ENCODE peak calls at places on chromosomes 7 and 10, in four cellular contexts. T, K, P and C are unnamed samples.
A peak's percentile ranks its signal among the peaks of the same experiment; 100 is the strongest.

GRCh38 chr10:67385566-67385965 is 310.4 kb downstream of the CTNNA3 start:
- DNase-seq in P (no peak), T (no peak), K (no peak), C (no peak)

GRCh38 chr7:55191926-55192692 is 173.0 kb upstream of the LANCL2 start:
- DNase-seq in P (no peak), T (no peak), K (no peak), C (peak; percentile 61)

GRCh38 chr7:13181221-13181620 is 493.8 kb downstream of the ARL4A start:
- DNase-seq in T (no peak), K (no peak), P (no peak), C (no peak)

GRCh38 chr10:93465806-93466675 is 16.1 kb downstream of the MYOF start:
- DNase-seq in P (no peak), T (no peak), K (peak; percentile 84), C (peak; percentile 96)

GRCh38 chr10:72292223-72292691 is 18.5 kb downstream of the DDIT4 start:
- DNase-seq in T (no peak), P (no peak), K (no peak), C (no peak)

GRCh38 chr7:83550100-83550499 is 98.8 kb downstream of the SEMA3E start:
- DNase-seq in K (no peak), T (no peak), P (no peak), C (no peak)

GRCh38 chr7:94303736-94304135 is 91.0 kb upstream of the COL1A2 start:
- DNase-seq in K (no peak), T (no peak), P (no peak), C (peak; percentile 72)

GRCh38 chr7:111741811-111742240 is 179.5 kb upstream of the IMMP2L start:
- DNase-seq in K (peak; percentile 45), T (peak; percentile 64), P (no peak), C (peak; percentile 72)

GRCh38 chr10:119693262-119693957 is 32.4 kb upstream of the INPP5F start:
- DNase-seq in P (no peak), T (no peak), K (no peak), C (no peak)

GRCh38 chr10:132140167-132140925 is 46.4 kb upstream of the DPYSL4 start:
- DNase-seq in T (no peak), P (no peak), K (peak; percentile 12), C (peak; percentile 55)

GRCh38 chr10:71090801-71091200 is 121.6 kb upstream of the UNC5B start:
- DNase-seq in K (no peak), P (no peak), T (no peak), C (no peak)

GRCh38 chr10:97851341-97852001 is 1.8 kb downstream of the GOLGA7B start:
- DNase-seq in P (no peak), K (no peak), T (no peak), C (no peak)

GRCh38 chr10:15385552-15386455 is 14.7 kb upstream of the FAM171A1 start:
- DNase-seq in T (no peak), P (no peak), K (no peak), C (no peak)

GRCh38 chr10:61812920-61813319 is 88.6 kb upstream of the ARID5B start:
- DNase-seq in T (no peak), P (no peak), K (no peak), C (no peak)

GRCh38 chr7:1466524-1467271 is 7.4 kb upstream of the MICALL2 start:
- DNase-seq in K (peak; percentile 84), T (no peak), P (no peak), C (peak; percentile 91)

GRCh38 chr10:13788701-13789447 is 202.1 kb downstream of the PRPF18 start:
- DNase-seq in T (no peak), K (peak; percentile 78), P (no peak), C (peak; percentile 83)

GRCh38 chr7:23895666-23896096 is 185.7 kb downstream of the STK31 start:
- DNase-seq in T (no peak), K (no peak), P (no peak), C (no peak)

GRCh38 chr7:48118041-48118440 is 29.0 kb downstream of the UPP1 start:
- DNase-seq in P (no peak), T (no peak), K (no peak), C (no peak)

GRCh38 chr7:50436133-50436802 is 13.9 kb downstream of the FIGNL1 start:
- DNase-seq in P (no peak), T (no peak), K (no peak), C (no peak)

GRCh38 chr10:21849624-21850023 is 153.9 kb downstream of the DNAJC1 start:
- DNase-seq in T (no peak), K (no peak), P (no peak), C (no peak)

GRCh38 chr10:35194906-35195305 is 68.3 kb downstream of the CREM start:
- DNase-seq in K (no peak), P (no peak), T (peak; percentile 15), C (no peak)

GRCh38 chr7:91047636-91048035 is 216.6 kb upstream of the FZD1 start:
- DNase-seq in T (no peak), K (no peak), P (no peak), C (no peak)

GRCh38 chr10:86596266-86596665 is 58.1 kb upstream of the OPN4 start:
- DNase-seq in T (no peak), K (no peak), P (no peak), C (no peak)

GRCh38 chr10:76245951-76246495 is 814.6 kb downstream of the LRMDA start:
- DNase-seq in P (no peak), T (no peak), K (no peak), C (no peak)

GRCh38 chr7:23960361-23960760 is 250.3 kb downstream of the STK31 start:
- DNase-seq in T (no peak), K (no peak), P (no peak), C (no peak)

GRCh38 chr7:2242541-2243482 is 786 bp downstream of the NUDT1 start:
- DNase-seq in T (peak; percentile 44), P (no peak), K (no peak), C (no peak)

GRCh38 chr10:5071411-5072198 is 22.6 kb upstream of the AKR1C3 start:
- DNase-seq in T (no peak), K (peak; percentile 34), P (no peak), C (peak; percentile 91)

GRCh38 chr10:112461029-112461887 is 14.2 kb downstream of the VTI1A start:
- DNase-seq in P (no peak), T (no peak), K (no peak), C (no peak)

GRCh38 chr10:78634389-78634815 is 434.4 kb upstream of the ZMIZ1 start:
- DNase-seq in T (no peak), P (no peak), K (no peak), C (no peak)

GRCh38 chr10:82811621-82812020 is 936.6 kb downstream of the NRG3 start:
- DNase-seq in K (no peak), T (no peak), P (no peak), C (no peak)